ENCODE peak calls at places on chromosomes 7 and 10, in nine cellular contexts. I is A549, F is sigmoid colon, W is tibial nerve, T is stomach, N is transverse colon, G is suprapubic skin, R is K562, Z is esophagus muscularis mucosa. A is an unnamed sample. For H3K4me1, the result is how much of the 10 kb centered on the place peaks cover.

GRCh38 chr10:33066558-33067236 is 108.7 kb upstream of the ITGB1 start:
- DNase-seq in F (no peak), W (no peak), R (peak), Z (no peak), N (no peak), I (peak), G (no peak), T (no peak), A (no peak)

GRCh38 chr7:50591098-50591479 is 25.9 kb upstream of the DDC start:
- DNase-seq in T (no peak), Z (no peak), W (no peak), I (no peak), F (no peak), R (no peak), N (no peak), G (no peak), A (no peak)

GRCh38 chr10:119502214-119502613 is 40.3 kb downstream of the RGS10 start:
- DNase-seq in T (peak), W (no peak), Z (no peak), N (peak), G (no peak), F (no peak), I (no peak), R (no peak), A (no peak)

GRCh38 chr10:30374353-30374752 is 25.3 kb upstream of the MTPAP start:
- DNase-seq in G (no peak), R (peak), F (peak), I (peak), N (no peak), Z (peak), T (no peak), W (no peak), A (no peak)

GRCh38 chr7:38223311-38223710 is 45.3 kb downstream of the STARD3NL start:
- DNase-seq in G (no peak), R (no peak), I (no peak), F (no peak), W (no peak), Z (no peak), T (no peak), N (no peak), A (no peak)

GRCh38 chr7:124701955-124702354 is 63.6 kb downstream of the GPR37 start:
- DNase-seq in R (no peak), I (no peak), G (no peak), F (no peak), T (no peak), W (no peak), N (no peak), Z (no peak), A (no peak)

GRCh38 chr10:11165591-11166543 is 148.2 kb downstream of the CELF2 start:
- DNase-seq in R (peak), W (peak), N (peak), Z (no peak), F (peak), G (peak), T (peak), I (no peak), A (peak)

GRCh38 chr10:11678074-11678793 is 63.9 kb upstream of the ECHDC3 start:
- DNase-seq in F (peak), W (no peak), T (peak), R (no peak), N (peak), Z (no peak), I (no peak), G (no peak), A (no peak)

GRCh38 chr7:30148426-30148825 is 13.6 kb downstream of the MTURN start:
- DNase-seq in F (no peak), I (no peak), W (no peak), G (no peak), N (no peak), R (no peak), Z (no peak), T (no peak), A (no peak)

GRCh38 chr7:99155207-99155606 is 11.3 kb upstream of the SMURF1 start:
- DNase-seq in G (no peak), I (no peak), F (no peak), T (no peak), R (no peak), Z (peak), W (no peak), N (no peak), A (no peak)

GRCh38 chr7:88546808-88547207 is 212.7 kb upstream of the ZNF804B start:
- DNase-seq in F (no peak), N (no peak), R (peak), G (no peak), T (no peak), Z (no peak), W (peak), I (peak), A (no peak)

GRCh38 chr10:128466831-128467371 is 340.7 kb upstream of the MKI67 start:
- DNase-seq in G (no peak), N (no peak), Z (no peak), T (no peak), F (no peak), I (no peak), W (no peak), R (no peak), A (no peak)

GRCh38 chr10:78658645-78659632 is 409.8 kb upstream of the ZMIZ1 start:
- DNase-seq in N (no peak), I (no peak), F (no peak), Z (no peak), W (no peak), G (no peak), R (no peak), T (no peak), A (no peak)

GRCh38 chr7:75878769-75879596 is at the start of gene RHBDD2:
- DNase-seq in F (peak), Z (peak), N (peak), G (peak), T (peak), I (peak), W (peak), R (peak), A (peak)

GRCh38 chr7:67341153-67341768 is 344.6 kb downstream of the TYW1 start:
- DNase-seq in Z (peak), R (no peak), F (peak), I (no peak), W (no peak), T (no peak), N (no peak), G (no peak), A (no peak)

GRCh38 chr7:50633414-50633710 is 68.2 kb upstream of the DDC start:
- DNase-seq in Z (no peak), W (no peak), G (no peak), F (no peak), R (no peak), N (no peak), I (no peak), T (no peak), A (no peak)

GRCh38 chr7:91537260-91538152 is 273.3 kb downstream of the FZD1 start:
- DNase-seq in Z (no peak), W (no peak), I (no peak), N (no peak), R (peak), G (no peak), F (no peak), T (no peak), A (no peak)

GRCh38 chr7:70660154-70660818 is 471.7 kb upstream of the GALNT17 start:
- DNase-seq in I (no peak), T (no peak), N (peak), G (no peak), Z (no peak), F (no peak), W (no peak), R (no peak), A (no peak)

GRCh38 chr7:936131-937054 is 18.1 kb downstream of the ADAP1 start:
- DNase-seq in N (peak), Z (no peak), G (peak), T (no peak), F (peak), W (no peak), I (peak), R (no peak), A (no peak)

GRCh38 chr7:162583-163297 is 29.6 kb upstream of the FAM20C start:
- DNase-seq in G (peak), N (no peak), W (no peak), R (no peak), F (no peak), Z (no peak), I (no peak), T (no peak), A (no peak)

GRCh38 chr7:138979988-138980574 is 1.1 kb downstream of the KIAA1549 start:
- DNase-seq in Z (no peak), F (no peak), I (no peak), G (no peak), R (no peak), W (no peak), T (no peak), N (no peak), A (no peak)

GRCh38 chr10:70993051-70993450 is 104.7 kb upstream of the PCBD1 start:
- DNase-seq in W (no peak), G (peak), N (no peak), T (no peak), F (no peak), Z (no peak), I (no peak), R (no peak), A (no peak)

GRCh38 chr10:132632091-132632561 is 94.5 kb downstream of the INPP5A start:
- DNase-seq in I (no peak), T (no peak), R (no peak), W (no peak), F (peak), Z (no peak), N (no peak), G (peak), A (peak)

GRCh38 chr7:74061840-74062539 is 21.6 kb upstream of the LIMK1 start:
- DNase-seq in R (peak), W (peak), I (peak), Z (peak), F (peak), G (peak), T (peak), N (peak), A (peak)

GRCh38 chr10:44635181-44635580 is 250.3 kb upstream of the CXCL12 start:
- DNase-seq in R (no peak), W (no peak), N (no peak), F (no peak), I (no peak), Z (no peak), G (no peak), T (no peak), A (no peak)

GRCh38 chr10:132114953-132115520 is 49.3 kb downstream of the JAKMIP3 start:
- DNase-seq in F (peak), I (no peak), W (no peak), N (no peak), G (peak), Z (no peak), T (no peak), R (no peak), A (peak)

GRCh38 chr10:29130190-29130673 is 158.6 kb upstream of the LYZL1 start:
- DNase-seq in N (no peak), I (peak), W (no peak), R (peak), G (no peak), Z (no peak), T (no peak), F (no peak), A (no peak)

GRCh38 chr7:120877706-120878105 is 19.8 kb upstream of the TSPAN12 start:
- DNase-seq in F (no peak), N (no peak), T (no peak), I (no peak), Z (no peak), G (no peak), W (no peak), R (no peak), A (no peak)

GRCh38 chr7:44962483-44963251 is 16.1 kb downstream of the MYO1G start:
- DNase-seq in I (no peak), G (peak), R (no peak), N (no peak), Z (no peak), W (no peak), F (no peak), T (peak), A (peak)

DNA sequence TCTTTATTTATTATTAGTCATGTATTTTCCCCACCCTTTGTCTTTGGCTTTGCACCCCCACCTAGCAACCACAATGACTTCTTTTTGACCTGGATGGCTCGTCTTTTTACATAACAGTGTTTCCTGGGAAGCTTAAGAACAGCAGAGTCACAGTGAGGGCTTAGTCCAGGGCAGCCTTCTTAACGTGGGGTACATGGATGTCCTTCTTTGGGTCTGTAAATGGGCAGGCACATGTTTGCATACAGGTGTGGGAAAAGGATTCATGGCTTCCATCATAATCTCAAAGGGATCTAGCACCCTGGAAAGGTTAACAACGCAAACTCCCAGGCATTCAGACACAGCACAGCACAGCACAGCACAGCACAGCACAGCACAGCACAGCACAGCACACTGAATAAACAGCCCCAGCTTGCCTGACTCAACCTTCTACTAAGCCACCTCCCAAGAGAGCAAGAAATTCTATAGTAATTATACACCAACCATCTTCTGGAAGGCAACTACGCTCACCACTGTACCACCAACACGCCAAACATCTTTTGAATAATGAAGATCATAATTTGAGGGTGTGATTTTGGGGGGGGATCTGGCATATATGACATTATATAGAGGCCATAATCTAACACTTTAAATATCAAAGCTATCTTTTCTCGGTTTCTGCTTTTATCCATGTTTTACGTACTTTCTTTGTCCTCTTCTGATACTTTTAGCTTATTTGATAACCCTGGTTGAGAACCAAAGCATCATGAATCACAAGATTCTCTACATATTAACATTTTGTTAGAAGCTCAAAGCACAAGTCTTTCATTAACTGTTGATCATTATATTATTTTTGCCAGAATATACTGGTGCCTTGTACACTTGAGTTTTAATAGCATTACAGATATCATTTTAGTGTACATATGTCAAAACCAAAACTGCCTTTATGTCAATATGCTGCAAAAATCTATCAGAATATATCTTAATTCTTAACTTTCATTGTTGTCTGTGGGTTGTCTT is 177.2 kb upstream of the KLF14 start:
- DNase-seq in I (peak), Z (no peak), F (no peak), R (peak), G (no peak), N (no peak), T (no peak), W (no peak), A (no peak)
- TF ChIP-seq POLR2A in I (no peak), Z (no peak), F (no peak), R (no peak), G (no peak), N (peak), T (no peak), W (no peak), A (no peak)

GRCh38 chr10:125056161-125057132 is 103.9 kb downstream of the CTBP2 start:
- DNase-seq in T (no peak), G (peak), I (no peak), Z (no peak), W (no peak), F (no peak), N (no peak), R (peak), A (peak)
- H3K4me1 ChIP-seq in T (half or more), G (half or more), I (under half), Z (half or more), W (under half), F (half or more), N (under half), R (under half), A (half or more)

DNA sequence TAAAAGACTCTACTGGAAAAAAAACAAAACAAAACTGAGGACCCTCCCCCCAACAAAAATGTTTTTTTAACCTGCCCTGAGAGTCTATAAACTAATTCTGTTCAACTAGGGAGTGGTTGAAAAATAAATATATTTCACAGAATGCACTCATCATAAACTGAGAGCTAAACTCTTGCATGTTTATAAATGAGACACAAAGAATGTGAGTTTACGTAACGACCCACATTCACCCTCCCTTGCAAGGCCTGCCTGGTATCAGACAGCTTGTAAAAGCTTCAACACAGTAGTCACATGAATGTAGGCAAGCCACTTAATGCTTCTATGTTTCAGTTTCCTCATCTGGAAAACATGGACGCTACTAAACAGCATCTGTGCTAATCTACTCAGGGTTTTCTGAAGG is 50.3 kb downstream of the JAZF1 start:
- DNase-seq in N (no peak), R (no peak), Z (no peak), F (peak), I (no peak), T (no peak), W (no peak), G (no peak), A (no peak)
- TF ChIP-seq EP300 in N (peak), R (no peak), Z (no peak), F (peak), I (no peak), T (no peak), W (no peak), G (no peak), A (no peak)

DNA sequence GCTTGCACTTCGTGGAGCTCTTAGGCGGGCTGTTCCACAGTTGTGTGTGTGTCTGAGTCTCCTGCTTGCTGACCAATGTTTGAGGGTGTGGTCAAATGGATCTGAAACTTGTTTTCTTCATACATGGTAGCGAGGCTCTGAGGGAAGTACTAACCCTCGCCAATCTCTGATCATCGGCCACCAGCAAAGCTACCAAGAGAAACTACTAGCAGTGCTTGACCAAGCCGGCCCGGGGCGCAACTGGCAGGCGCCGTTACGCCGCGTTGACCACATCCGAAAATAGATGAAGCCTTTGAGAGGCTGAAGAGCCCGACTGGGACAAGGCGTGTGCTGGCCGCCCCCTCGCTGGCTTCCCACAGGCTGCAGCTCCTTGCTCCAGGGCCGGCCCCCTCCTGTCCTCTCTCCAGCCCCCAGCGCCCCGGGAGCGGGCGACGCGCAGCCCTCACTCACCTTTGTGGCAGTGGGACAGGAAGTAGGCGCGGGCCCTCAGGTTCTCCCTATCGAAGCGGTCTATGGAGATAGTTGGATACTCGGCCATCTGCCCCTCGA is 370 bp downstream of the DCLRE1C start:
- DNase-seq in G (no peak), F (peak), I (peak), R (peak), Z (peak), T (peak), N (peak), W (peak), A (no peak)
- TF ChIP-seq POLR2A in G (no peak), F (no peak), I (no peak), R (no peak), Z (no peak), T (no peak), N (no peak), W (no peak), A (no peak)

GRCh38 chr7:149720372-149721083 is 52.9 kb downstream of the ZNF467 start:
- DNase-seq in N (no peak), R (no peak), Z (no peak), T (peak), W (peak), F (peak), G (no peak), I (no peak), A (no peak)
- H3K4me1 ChIP-seq in N (under half), R (half or more), Z (under half), T (under half), W (under half), F (under half), G (under half), I (under half), A (under half)

GRCh38 chr10:66772511-66772910 is 153.3 kb upstream of the LRRTM3 start:
- DNase-seq in I (no peak), Z (no peak), W (no peak), N (no peak), R (no peak), F (no peak), G (no peak), T (no peak), A (no peak)
- TF ChIP-seq EP300 in I (no peak), Z (no peak), W (no peak), N (no peak), R (no peak), F (no peak), G (no peak), T (no peak), A (no peak)

DNA sequence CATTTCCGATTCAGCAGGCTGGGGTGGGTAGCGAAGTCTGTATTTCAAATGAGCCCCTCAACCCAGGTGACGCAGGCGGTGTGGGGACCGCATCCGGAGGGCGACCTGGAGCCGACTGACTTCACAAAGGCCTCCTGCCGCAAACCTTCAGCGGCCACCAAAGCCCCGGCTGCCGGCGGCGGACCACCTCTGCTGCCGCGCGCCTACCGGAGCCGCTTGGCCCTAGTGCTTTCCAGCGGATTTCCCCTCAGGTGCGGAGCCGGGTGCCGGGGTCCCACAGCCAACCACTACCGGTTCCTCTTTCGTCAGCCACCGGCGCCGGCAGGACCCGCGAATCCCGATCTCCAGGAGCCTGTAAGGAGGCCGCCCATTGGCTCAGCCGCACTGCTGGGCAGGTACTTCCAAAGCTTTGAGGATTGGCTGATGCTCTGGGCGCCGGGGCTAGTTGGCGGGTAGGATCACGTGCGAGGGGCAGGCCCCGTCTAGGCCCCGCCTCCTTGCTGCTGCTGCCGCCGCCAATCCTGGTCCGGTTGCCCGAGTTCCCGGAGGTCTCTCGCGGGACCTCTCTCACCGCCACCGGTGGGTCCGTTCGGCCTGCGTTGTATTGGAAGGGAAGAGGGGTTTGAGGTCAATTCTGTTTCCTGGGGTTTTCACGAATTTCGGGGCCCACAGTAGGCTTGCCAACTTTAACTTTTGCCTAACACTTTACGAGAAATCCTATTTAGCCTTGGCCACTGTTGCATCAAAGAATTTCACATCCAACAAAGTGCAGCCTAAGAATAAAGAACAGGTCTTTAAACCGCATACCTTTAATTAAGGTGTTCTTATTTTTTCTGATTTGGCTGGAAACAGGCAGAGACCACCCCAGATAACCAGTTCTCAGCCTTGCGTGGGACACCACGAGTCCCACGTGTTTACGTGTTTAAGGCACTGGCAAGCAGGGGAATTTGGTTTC is at the start of gene GSTO2:
- DNase-seq in Z (peak), R (peak), G (peak), T (peak), I (peak), F (peak), N (peak), W (peak), A (peak)
- TF ChIP-seq POLR2A in Z (peak), R (peak), G (peak), T (no peak), I (peak), F (peak), N (peak), W (peak), A (peak)